ENCODE peak calls at places on chromosomes 16 and 17, in nine cellular contexts. N is H7, U is coronary artery, B is substantia nigra, T is GF-D8, W is NCI-H524 treated with DMSO at 0.1 percent for 48 hours, S is posterior cingulate gyrus, J is NCI-H774, I is Peyer's patch. Q is an unnamed sample.

GRCh38 chr16:75382611-75383010 is 50.7 kb downstream of the CFDP1 start:
- DNase-seq in N (no peak), U (no peak), B (no peak), T (no peak), W (no peak), S (no peak), J (no peak), I (no peak), Q (no peak)

GRCh38 chr17:41777157-41777578 is 9.3 kb downstream of the JUP start:
- DNase-seq in N (peak), U (no peak), B (no peak), T (no peak), W (no peak), S (no peak), J (no peak), I (no peak), Q (no peak)

GRCh38 chr16:89330177-89330856 is 112.8 kb downstream of the ZNF778 start:
- DNase-seq in N (peak), U (no peak), B (no peak), T (no peak), W (no peak), S (no peak), J (no peak), I (no peak), Q (no peak)

GRCh38 chr17:62720126-62720850 is 87.8 kb downstream of the MARCHF10 start:
- DNase-seq in N (no peak), U (no peak), B (no peak), T (no peak), W (no peak), S (no peak), J (no peak), I (no peak), Q (no peak)

GRCh38 chr17:81114694-81115093 is 50.6 kb upstream of the PVALEF start:
- DNase-seq in N (no peak), U (no peak), B (no peak), T (no peak), W (no peak), S (no peak), J (no peak), I (peak), Q (no peak)

GRCh38 chr16:29972500-29972899 is 1.2 kb upstream of the TAOK2 start:
- DNase-seq in N (no peak), U (no peak), B (no peak), T (no peak), W (no peak), S (no peak), J (no peak), I (no peak), Q (no peak)

GRCh38 chr17:4375039-4375748 is 8.7 kb upstream of the UBE2G1 start:
- DNase-seq in N (no peak), U (no peak), B (no peak), T (no peak), W (no peak), S (no peak), J (no peak), I (peak), Q (no peak)

GRCh38 chr17:67571478-67571877 is 146.3 kb upstream of the NOL11 start:
- DNase-seq in N (no peak), U (peak), B (no peak), T (no peak), W (no peak), S (no peak), J (no peak), I (no peak), Q (no peak)

GRCh38 chr17:81111066-81111465 is 54.2 kb upstream of the PVALEF start:
- DNase-seq in N (no peak), U (no peak), B (no peak), T (no peak), W (no peak), S (no peak), J (no peak), I (no peak), Q (no peak)

GRCh38 chr17:63249256-63250006 is 196.7 kb downstream of the CYB561 start:
- DNase-seq in N (no peak), U (no peak), B (no peak), T (no peak), W (no peak), S (no peak), J (peak), I (no peak), Q (no peak)

GRCh38 chr16:85235988-85236831 is 123.9 kb upstream of the CIBAR2 start:
- DNase-seq in N (no peak), U (no peak), B (no peak), T (no peak), W (no peak), S (no peak), J (no peak), I (no peak), Q (no peak)

GRCh38 chr16:55056585-55057520 is 126.2 kb downstream of the IRX5 start:
- DNase-seq in N (peak), U (no peak), B (no peak), T (no peak), W (peak), S (no peak), J (no peak), I (no peak), Q (no peak)

GRCh38 chr17:1627987-1628855 is at the start of gene SLC43A2:
- DNase-seq in N (peak), U (peak), B (peak), T (no peak), W (peak), S (peak), J (peak), I (peak), Q (peak)

Q was measured in osteocyte.